ENCODE peak calls at places on chromosomes 2 and 18, in four cellular contexts. Z is IMR-90, V is H1, D is H9. F is an unnamed sample. For H3K79me1, the result is how much of the 10 kb centered on the place peaks cover.

GRCh38 chr2:218890369-218890768 is 9.7 kb downstream of the WNT10A start:
- DNase-seq in Z (no peak), V (no peak), D (no peak), F (no peak)

GRCh38 chr2:73984203-73984921 is at the start of gene TET3:
- DNase-seq in Z (no peak), V (no peak), D (peak), F (no peak)

GRCh38 chr18:11872479-11873136 is 21.4 kb downstream of the CHMP1B start:
- DNase-seq in Z (no peak), V (no peak), D (no peak), F (peak)

GRCh38 chr2:181911830-181912229 is 20.3 kb downstream of the ITPRID2 start:
- DNase-seq in Z (no peak), V (no peak), D (no peak), F (no peak)

GRCh38 chr2:120528693-120529076 is 182.7 kb downstream of the INHBB start:
- DNase-seq in Z (no peak), V (no peak), D (no peak), F (no peak)

GRCh38 chr2:235493775-235494715 is at the start of gene AGAP1:
- DNase-seq in Z (peak), V (peak), D (peak), F (peak)

GRCh38 chr18:67265464-67266245 is 250.9 kb downstream of the DSEL start:
- DNase-seq in Z (peak), V (no peak), D (no peak), F (no peak)

GRCh38 chr2:23544589-23545295 is 159.8 kb downstream of the KLHL29 start:
- DNase-seq in Z (peak), V (no peak), D (no peak), F (no peak)

GRCh38 chr2:16619576-16620245 is 45.9 kb downstream of the CYRIA start:
- DNase-seq in Z (no peak), V (no peak), D (no peak), F (no peak)

GRCh38 chr18:54229660-54230059 is 5.2 kb upstream of the MBD2 start:
- DNase-seq in Z (no peak), V (no peak), D (no peak), F (no peak)

GRCh38 chr2:138020432-138020831 is 56.2 kb downstream of the HNMT start:
- DNase-seq in Z (no peak), V (no peak), D (no peak), F (peak)

GRCh38 chr2:31384351-31384750 is 30.2 kb downstream of the XDH start:
- DNase-seq in Z (peak), V (no peak), D (no peak), F (peak)

GRCh38 chr18:47415888-47416287 is 164.4 kb upstream of the SKOR2 start:
- DNase-seq in Z (no peak), V (no peak), D (no peak), F (no peak)

GRCh38 chr2:39435974-39436591 is 1.0 kb downstream of the MAP4K3 start:
- DNase-seq in Z (peak), V (no peak), D (peak), F (no peak)

GRCh38 chr2:64260093-64260808 is 116.0 kb upstream of the PELI1 start:
- DNase-seq in Z (no peak), V (no peak), D (no peak), F (no peak)

GRCh38 chr2:237742614-237743013 is 56.0 kb upstream of the RBM44 start:
- DNase-seq in Z (no peak), V (no peak), D (no peak), F (no peak)
- H3K79me1 ChIP-seq in Z (half or more), V (under half), D (under half), F (under half)

GRCh38 chr2:126858991-126859390 is 39.7 kb upstream of the TEX51 start:
- DNase-seq in Z (no peak), V (no peak), D (no peak), F (no peak)
- H4K5ac ChIP-seq in Z (no peak), V (no peak), D (no peak), F (no peak)

GRCh38 chr2:28870146-28870891 is at the start of gene TRMT61B:
- DNase-seq in Z (peak), V (peak), D (peak), F (peak)
- H3K18ac ChIP-seq in Z (no peak), V (peak), D (peak), F (no peak)

DNA sequence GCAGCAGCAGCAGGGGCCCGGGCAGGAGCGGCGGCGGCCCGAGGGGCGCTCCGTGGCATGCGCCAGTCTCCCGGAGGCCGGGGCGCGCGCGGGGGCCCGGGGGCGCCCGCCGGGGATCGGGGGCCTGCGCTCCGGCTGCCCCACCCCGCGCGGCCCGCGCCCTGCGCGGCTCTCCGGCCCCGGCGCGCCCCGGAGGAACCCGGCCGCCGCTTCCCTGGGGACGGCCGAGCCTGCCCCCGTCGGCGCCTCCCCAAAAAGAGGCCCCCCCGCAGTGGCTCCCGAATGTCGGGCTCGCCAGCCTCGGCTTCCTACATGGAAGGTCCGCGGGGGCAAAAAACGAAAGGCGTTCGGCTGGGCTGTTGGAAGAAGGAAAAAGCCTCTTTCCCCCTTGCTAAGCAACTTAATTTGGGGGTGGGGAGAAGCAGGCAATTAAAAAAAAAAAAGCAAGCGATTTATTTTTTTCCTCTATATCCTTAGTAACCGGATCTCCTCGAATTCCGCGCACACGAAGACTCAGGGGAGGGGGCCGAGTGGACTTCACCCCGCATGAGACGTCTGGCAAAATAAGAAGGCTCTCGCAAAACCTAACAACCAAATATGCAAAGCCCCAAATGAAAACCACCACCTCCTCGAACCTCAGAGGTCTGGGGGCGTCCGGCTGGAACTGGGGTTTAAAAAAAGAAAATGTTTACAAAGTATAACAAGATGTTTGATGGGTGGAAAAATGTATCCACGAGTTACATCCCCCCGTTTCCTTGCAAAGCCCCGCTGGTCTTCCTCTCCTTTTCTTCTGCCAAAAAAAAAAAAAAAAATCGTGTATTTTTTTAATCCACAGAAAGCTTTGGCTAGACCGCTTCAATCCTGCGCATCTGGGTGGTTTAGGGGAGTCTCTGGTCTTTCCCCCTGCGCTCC is at the start of gene SMAD7:
- DNase-seq in Z (no peak), V (no peak), D (peak), F (no peak)
- H3K79me1 ChIP-seq in Z (under half), V (under half), D (under half), F (under half)

DNA sequence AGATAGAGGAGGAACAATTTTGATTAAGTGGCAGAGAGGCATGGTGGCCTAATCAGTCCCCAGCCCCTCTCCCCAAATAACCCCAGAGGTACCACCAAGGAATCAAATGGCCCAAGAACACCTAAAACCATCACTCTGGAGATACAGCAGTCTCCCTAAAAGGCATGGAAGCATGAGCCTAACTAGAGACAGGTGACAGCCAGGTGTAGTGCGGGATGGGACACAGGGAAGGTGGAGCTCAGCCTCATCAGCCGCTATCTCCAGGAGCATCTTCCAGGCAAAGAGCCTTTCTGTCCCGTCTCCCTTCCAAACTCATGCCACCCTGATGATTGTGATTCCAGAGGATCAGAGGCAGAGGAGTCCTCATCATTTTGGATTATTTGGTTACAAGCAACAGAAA is 144.7 kb downstream of the COPS8 start:
- DNase-seq in Z (no peak), V (no peak), D (no peak), F (no peak)
- H4K5ac ChIP-seq in Z (peak), V (no peak), D (no peak), F (no peak)

F was measured in mesendoderm.